ENCODE peak calls at places on chromosome 1, in six cellular contexts. R is CD4-positive, alpha-beta memory T cell; K is mucosa of descending colon; S is prostate gland; B is H1; C is WERI-Rb-1. H is an unnamed sample.

GRCh38 chr1:220182656-220183055 is 88.7 kb downstream of the IARS2 start:
- DNase-seq in B (no peak), R (no peak), S (no peak), K (no peak), C (no peak), H (no peak)

GRCh38 chr1:232291681-232292080 is 338.3 kb downstream of the SIPA1L2 start:
- DNase-seq in K (no peak), S (no peak), B (no peak), R (no peak), C (no peak), H (no peak)

GRCh38 chr1:25771246-25772114 is 28.5 kb upstream of the SELENON start:
- DNase-seq in K (peak; percentile 81), B (no peak), C (peak; percentile 95), S (peak; percentile 59), R (no peak), H (peak; percentile 87)

GRCh38 chr1:192225713-192226112 is 67.5 kb downstream of the RGS18 start:
- DNase-seq in S (no peak), B (no peak), C (no peak), R (no peak), K (no peak), H (no peak)

GRCh38 chr1:42736152-42736551 is 3.9 kb downstream of the CLDN19 start:
- DNase-seq in B (no peak), K (no peak), C (peak; percentile 66), R (no peak), S (no peak), H (peak; percentile 86)

GRCh38 chr1:36831171-36831810 is 203.0 kb downstream of the GRIK3 start:
- DNase-seq in S (no peak), R (no peak), K (no peak), B (no peak), C (no peak), H (no peak)

GRCh38 chr1:180235077-180235501 is 5.0 kb downstream of the LHX4 start:
- DNase-seq in R (no peak), K (no peak), S (no peak), B (peak; percentile 78), C (no peak), H (peak; percentile 78)

GRCh38 chr1:15454256-15454655 is 2.3 kb upstream of the CELA2A start:
- DNase-seq in K (no peak), S (no peak), C (no peak), B (no peak), R (no peak), H (no peak)

GRCh38 chr1:17141441-17142197 is 22.4 kb upstream of the PADI2 start:
- DNase-seq in K (no peak), S (no peak), B (no peak), R (no peak), C (no peak), H (no peak)

GRCh38 chr1:235883261-235883927 is 16.7 kb upstream of the LYST start:
- DNase-seq in S (peak; percentile 81), B (no peak), C (no peak), K (peak; percentile 75), R (no peak), H (no peak)

GRCh38 chr1:225848044-225848955 is 33.9 kb downstream of the TMEM63A start:
- DNase-seq in B (no peak), R (no peak), C (peak; percentile 79), K (peak; percentile 51), S (no peak), H (no peak)

GRCh38 chr1:29739176-29739575 is 502.9 kb downstream of the PTPRU start:
- DNase-seq in K (no peak), S (no peak), B (no peak), C (no peak), R (no peak), H (no peak)

GRCh38 chr1:88204768-88205167 is 479.3 kb upstream of the PKN2 start:
- DNase-seq in R (no peak), B (no peak), S (no peak), K (no peak), C (no peak), H (no peak)

GRCh38 chr1:177976596-177976995 is 6.7 kb upstream of the SEC16B start:
- DNase-seq in B (no peak), S (no peak), R (no peak), K (no peak), C (no peak), H (no peak)

GRCh38 chr1:22711591-22712501 is 1.2 kb downstream of the EPHB2 start:
- DNase-seq in K (no peak), C (no peak), S (no peak), R (no peak), B (no peak), H (peak; percentile 78)

GRCh38 chr1:54610048-54610447 is 13.3 kb downstream of the FAM151A start:
- DNase-seq in K (no peak), B (no peak), S (no peak), C (no peak), R (no peak), H (peak; percentile 84)

GRCh38 chr1:98205291-98206017 is 284.6 kb upstream of the DPYD start:
- DNase-seq in K (no peak), C (no peak), B (no peak), S (no peak), R (no peak), H (peak; percentile 1)

GRCh38 chr1:63642901-63643300 is 49.7 kb downstream of the PGM1 start:
- DNase-seq in C (no peak), K (no peak), B (no peak), S (no peak), R (no peak), H (no peak)

GRCh38 chr1:1781526-1781903 is 3.2 kb upstream of the NADK start:
- DNase-seq in B (no peak), S (no peak), K (peak; percentile 50), C (peak; percentile 68), R (no peak), H (no peak)

GRCh38 chr1:26784023-26784871 is 3.5 kb upstream of the PIGV start:
- DNase-seq in B (no peak), C (no peak), R (no peak), S (peak; percentile 16), K (no peak), H (peak; percentile 73)

GRCh38 chr1:105337427-105337826 is 1587.7 kb downstream of the AMY1C start:
- DNase-seq in R (no peak), K (no peak), C (no peak), S (no peak), B (no peak), H (no peak)

GRCh38 chr1:54253480-54253879 is 53.5 kb downstream of the MRPL37 start:
- DNase-seq in S (no peak), C (no peak), B (no peak), R (no peak), K (no peak), H (no peak)

GRCh38 chr1:228463559-228464455 is 23.4 kb upstream of the RNF187 start:
- DNase-seq in B (peak; percentile 82), R (peak; percentile 42), S (no peak), C (no peak), K (peak; percentile 70), H (peak; percentile 87)

GRCh38 chr1:197106869-197107268 is 39.6 kb downstream of the ASPM start:
- DNase-seq in K (no peak), B (no peak), C (no peak), S (no peak), R (no peak), H (no peak)
- H3K36me3 ChIP-seq in K (no peaks in the 10 kb centered on the region), B (peaks cover 16% of the 10 kb centered on the region), C (peaks cover 49% of the 10 kb centered on the region), S (no peaks in the 10 kb centered on the region), R (no peaks in the 10 kb centered on the region), H (peaks cover 3% of the 10 kb centered on the region)

GRCh38 chr1:173869108-173869359 is 854 bp downstream of the ZBTB37 start:
- DNase-seq in R (no peak), C (no peak), S (no peak), K (no peak), B (no peak), H (no peak)
- H3K36me3 ChIP-seq in R (peaks cover 27% of the 10 kb centered on the region), C (peaks cover 48% of the 10 kb centered on the region), S (no peaks in the 10 kb centered on the region), K (no peaks in the 10 kb centered on the region), B (peaks cover 29% of the 10 kb centered on the region), H (peaks cover 28% of the 10 kb centered on the region)

GRCh38 chr1:28565040-28565439 is 12.2 kb downstream of the TRNAU1AP start:
- DNase-seq in S (no peak), C (no peak), K (no peak), R (no peak), B (no peak), H (no peak)

GRCh38 chr1:28565726-28566125 is 12.8 kb downstream of the TRNAU1AP start:
- DNase-seq in B (no peak), R (no peak), C (no peak), K (no peak), S (no peak), H (no peak)

GRCh38 chr1:28564310-28564709 is 11.4 kb downstream of the TRNAU1AP start:
- DNase-seq in R (no peak), S (no peak), K (no peak), B (no peak), C (no peak), H (no peak)

GRCh38 chr1:28571911-28572310 is 19.0 kb downstream of the TRNAU1AP start:
- DNase-seq in R (no peak), C (no peak), S (no peak), K (no peak), B (no peak), H (no peak)

DNA sequence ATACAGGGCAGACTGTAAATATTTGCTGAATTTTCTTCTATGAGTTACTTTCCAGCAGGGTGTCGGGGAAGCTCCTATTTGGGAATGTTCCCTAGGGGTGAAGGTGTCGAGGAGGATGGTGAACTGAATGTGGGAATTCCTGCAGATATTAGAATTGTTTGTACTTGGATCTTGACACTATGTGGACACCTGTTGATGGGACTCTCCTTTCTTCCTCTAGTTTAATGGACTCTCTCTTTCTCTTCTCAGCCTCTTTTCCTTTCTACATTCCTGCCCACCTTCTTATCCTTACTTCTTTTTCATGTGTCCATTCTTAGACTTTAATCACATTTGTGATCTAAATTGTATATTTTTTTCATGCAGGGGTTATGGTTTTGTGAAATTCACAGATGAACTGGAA is 14.0 kb downstream of the TRNAU1AP start:
- DNase-seq in K (no peak), B (no peak), S (no peak), R (no peak), C (no peak), H (peak; percentile 2)
- H3K36me3 ChIP-seq in K (peaks cover 9% of the 10 kb centered on the region), B (peaks cover 35% of the 10 kb centered on the region), S (peaks cover 4% of the 10 kb centered on the region), R (peaks cover 40% of the 10 kb centered on the region), C (peaks cover 64% of the 10 kb centered on the region), H (peaks cover 21% of the 10 kb centered on the region)

GRCh38 chr1:216847385-216848036 is 124.3 kb upstream of the ESRRG start:
- DNase-seq in S (no peak), C (no peak), K (no peak), R (no peak), B (no peak), H (no peak)
- H3K36me3 ChIP-seq in S (no peaks in the 10 kb centered on the region), C (no peaks in the 10 kb centered on the region), K (no peaks in the 10 kb centered on the region), R (no peaks in the 10 kb centered on the region), B (no peaks in the 10 kb centered on the region), H (no peaks in the 10 kb centered on the region)

H was measured in H7.